ENCODE peak calls at places on chromosomes 7 and 10, in eight cellular contexts. M is breast epithelium, X is sigmoid colon, A is Panc1, L is spleen, U is GM12891, G is HL-60, Q is K562. O is an unnamed sample.

GRCh38 chr10:66799474-66799873 is 126.4 kb upstream of the LRRTM3 start:
- DNase-seq in M (no peak), A (no peak), G (no peak), X (no peak), Q (no peak), L (no peak), U (no peak), O (no peak)

GRCh38 chr10:133379152-133379800 is at the start of gene PAOX:
- DNase-seq in Q (peak), L (peak), M (peak), A (no peak), X (peak), U (peak), G (no peak), O (peak)

GRCh38 chr10:55033061-55033460 is 232.0 kb upstream of the PCDH15 start:
- DNase-seq in M (no peak), L (peak), G (no peak), A (no peak), U (no peak), X (no peak), Q (no peak), O (no peak)

GRCh38 chr7:46133741-46134140 is 212.7 kb upstream of the IGFBP3 start:
- DNase-seq in X (no peak), A (no peak), G (no peak), Q (no peak), M (no peak), L (peak), U (no peak), O (no peak)

GRCh38 chr10:78968960-78969359 is 99.8 kb upstream of the ZMIZ1 start:
- DNase-seq in G (no peak), U (no peak), X (no peak), L (no peak), A (no peak), M (no peak), Q (no peak), O (no peak)

GRCh38 chr7:66427956-66428355 is 200.7 kb upstream of the KCTD7 start:
- DNase-seq in A (no peak), X (no peak), L (no peak), G (no peak), M (no peak), U (no peak), Q (no peak), O (no peak)

GRCh38 chr10:52740913-52741675 is 31.5 kb downstream of the MBL2 start:
- DNase-seq in A (peak), Q (peak), L (no peak), G (no peak), M (no peak), X (no peak), U (no peak), O (peak)

GRCh38 chr10:67788028-67788886 is 49.7 kb downstream of the DNAJC12 start:
- DNase-seq in G (peak), U (no peak), M (no peak), L (peak), X (no peak), A (peak), Q (peak), O (peak)

GRCh38 chr7:128356546-128357365 is 4.7 kb downstream of the PRRT4 start:
- DNase-seq in L (no peak), G (no peak), M (no peak), Q (no peak), A (no peak), U (no peak), X (no peak), O (no peak)

GRCh38 chr7:37982423-37982822 is 62.0 kb downstream of the EPDR1 start:
- DNase-seq in X (no peak), M (no peak), A (no peak), Q (no peak), L (no peak), U (no peak), G (no peak), O (no peak)

GRCh38 chr10:1009071-1009494 is 16.6 kb downstream of the IDI2 start:
- DNase-seq in G (no peak), X (no peak), L (no peak), Q (peak), A (no peak), M (no peak), U (no peak), O (no peak)

GRCh38 chr10:6148251-6148691 is 54.5 kb upstream of the PFKFB3 start:
- DNase-seq in M (no peak), X (no peak), U (no peak), A (no peak), L (peak), G (peak), Q (no peak), O (peak)

GRCh38 chr7:157313645-157314044 is 23.2 kb upstream of the DNAJB6 start:
- DNase-seq in G (no peak), M (no peak), L (no peak), U (no peak), Q (no peak), A (no peak), X (no peak), O (no peak)

GRCh38 chr7:74027683-74028320 is at the start of gene ELN:
- DNase-seq in L (no peak), M (no peak), A (no peak), U (no peak), Q (no peak), G (no peak), X (peak), O (peak)

GRCh38 chr10:71512794-71513379 is 116.2 kb downstream of the CDH23 start:
- DNase-seq in L (no peak), A (no peak), U (no peak), M (peak), Q (no peak), X (no peak), G (no peak), O (no peak)

GRCh38 chr7:56062382-56062781 is 1.7 kb upstream of the SUMF2 start:
- DNase-seq in A (no peak), U (no peak), G (no peak), L (no peak), Q (no peak), M (no peak), X (no peak), O (no peak)

GRCh38 chr10:117241541-117242462 is 888 bp downstream of the SLC18A2 start:
- DNase-seq in L (peak), X (no peak), U (peak), Q (no peak), G (no peak), A (no peak), M (no peak), O (no peak)

GRCh38 chr7:108149908-108150307 is 19.7 kb upstream of the LAMB4 start:
- DNase-seq in X (no peak), U (no peak), L (no peak), Q (no peak), A (no peak), G (no peak), M (no peak), O (no peak)

GRCh38 chr7:4769753-4770152 is 5.7 kb upstream of the AP5Z1 start:
- DNase-seq in M (no peak), U (no peak), Q (no peak), G (no peak), L (no peak), A (no peak), X (no peak), O (no peak)

GRCh38 chr10:110501142-110501937 is 3.6 kb downstream of the DUSP5 start:
- DNase-seq in A (peak), L (peak), M (peak), Q (peak), G (peak), U (no peak), X (peak), O (peak)
- TF ChIP-seq POLR2AphosphoS5 in A (peak), L (peak), M (peak), Q (no peak), G (no peak), U (peak), X (peak), O (peak)

GRCh38 chr10:124743188-124744046 is 761 bp downstream of the FAM53B start:
- DNase-seq in X (peak), L (peak), U (no peak), G (no peak), Q (peak), M (no peak), A (no peak), O (no peak)

GRCh38 chr10:124744047-124744687 is at the start of gene FAM53B:
- DNase-seq in A (no peak), X (peak), U (peak), G (peak), M (peak), L (peak), Q (peak), O (peak)

GRCh38 chr10:124745678-124746077 is 1.5 kb upstream of the FAM53B start:
- DNase-seq in M (no peak), Q (peak), L (no peak), U (no peak), A (peak), X (no peak), G (peak), O (no peak)

GRCh38 chr10:124745257-124745656 is 1.1 kb upstream of the FAM53B start:
- DNase-seq in L (no peak), Q (no peak), M (no peak), X (no peak), U (no peak), G (no peak), A (no peak), O (no peak)

DNA sequence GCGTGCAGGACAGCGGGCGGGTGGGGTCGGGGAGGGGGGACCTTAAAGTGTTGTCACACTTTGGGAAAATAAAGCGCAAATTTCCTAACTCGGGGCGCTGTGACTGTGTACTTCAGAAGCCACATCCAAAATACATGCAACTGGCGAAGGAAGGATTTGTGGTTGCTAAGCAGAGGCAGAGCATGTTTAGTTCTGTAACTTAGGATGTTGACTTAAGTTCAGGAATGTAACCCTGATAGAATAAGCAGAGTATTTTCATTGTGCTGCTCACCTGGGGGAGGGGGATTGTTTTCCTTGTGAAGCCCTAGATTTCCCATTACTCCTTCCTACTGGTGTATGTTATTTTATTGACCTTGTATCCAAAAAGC is 494 bp upstream of the FAM53B start:
- DNase-seq in L (no peak), A (no peak), U (no peak), M (no peak), G (no peak), Q (no peak), X (no peak), O (no peak)
- TF ChIP-seq POLR2AphosphoS5 in L (no peak), A (no peak), U (no peak), M (no peak), G (no peak), Q (no peak), X (no peak), O (peak)

DNA sequence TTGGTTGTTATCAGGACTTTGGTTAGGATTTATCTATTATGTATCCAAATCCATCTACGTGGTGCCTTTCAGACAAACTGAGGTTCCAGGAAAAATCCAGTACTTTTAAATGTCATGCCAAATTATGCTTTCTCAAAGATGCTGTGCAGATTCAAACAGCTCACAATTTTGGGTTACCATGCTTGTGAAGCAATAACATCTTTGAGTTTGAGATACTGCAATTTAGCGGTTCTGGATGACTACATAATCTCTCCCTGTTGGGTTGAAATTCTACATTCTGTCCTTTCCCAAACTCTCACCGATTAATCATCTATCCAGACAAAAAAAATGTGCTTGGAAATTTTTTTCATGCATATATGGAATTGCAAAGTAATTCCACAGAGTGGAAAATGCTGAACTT is 3.5 kb downstream of the RHOBTB1 start:
- DNase-seq in G (no peak), Q (no peak), M (no peak), X (no peak), L (no peak), U (no peak), A (no peak), O (no peak)
- TF ChIP-seq POLR2AphosphoS5 in G (no peak), Q (no peak), M (no peak), X (peak), L (no peak), U (no peak), A (no peak), O (no peak)

GRCh38 chr7:78690174-78690573 is 763.3 kb downstream of the MAGI2 start:
- DNase-seq in X (no peak), Q (no peak), L (no peak), U (no peak), G (no peak), M (no peak), A (no peak), O (no peak)

GRCh38 chr7:78695826-78696225 is 757.6 kb downstream of the MAGI2 start:
- DNase-seq in A (no peak), U (no peak), G (no peak), Q (no peak), L (no peak), M (no peak), X (no peak), O (no peak)

DNA sequence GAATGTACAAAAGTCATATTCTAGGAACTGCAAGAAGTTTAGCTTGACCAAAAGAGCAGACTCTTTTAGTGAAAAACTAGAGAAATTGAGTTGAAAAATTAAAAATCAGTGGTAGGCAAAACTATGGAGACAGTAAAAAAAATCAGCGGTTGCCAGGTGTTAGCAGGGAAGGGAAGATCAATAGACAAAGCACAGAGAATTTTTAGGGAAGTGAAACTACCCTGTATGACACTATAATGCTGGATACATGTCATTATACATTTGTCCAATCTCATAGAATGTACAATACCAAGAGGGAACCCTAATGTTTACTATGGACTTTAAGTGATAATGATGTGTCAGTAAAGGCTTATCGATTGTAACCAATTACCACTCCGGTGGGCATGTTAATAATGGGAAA is 761.9 kb downstream of the MAGI2 start:
- DNase-seq in X (no peak), U (no peak), Q (no peak), L (no peak), M (no peak), A (no peak), G (no peak), O (no peak)
- TF ChIP-seq POLR2AphosphoS5 in X (no peak), U (no peak), Q (no peak), L (no peak), M (no peak), A (no peak), G (no peak), O (no peak)

GRCh38 chr10:119221201-119221600 is 13.8 kb downstream of the GRK5 start:
- DNase-seq in A (no peak), L (no peak), M (no peak), Q (no peak), U (no peak), G (no peak), X (peak), O (no peak)
- TF ChIP-seq POLR2AphosphoS5 in A (no peak), L (no peak), M (no peak), Q (no peak), U (no peak), G (no peak), X (no peak), O (peak)

DNA sequence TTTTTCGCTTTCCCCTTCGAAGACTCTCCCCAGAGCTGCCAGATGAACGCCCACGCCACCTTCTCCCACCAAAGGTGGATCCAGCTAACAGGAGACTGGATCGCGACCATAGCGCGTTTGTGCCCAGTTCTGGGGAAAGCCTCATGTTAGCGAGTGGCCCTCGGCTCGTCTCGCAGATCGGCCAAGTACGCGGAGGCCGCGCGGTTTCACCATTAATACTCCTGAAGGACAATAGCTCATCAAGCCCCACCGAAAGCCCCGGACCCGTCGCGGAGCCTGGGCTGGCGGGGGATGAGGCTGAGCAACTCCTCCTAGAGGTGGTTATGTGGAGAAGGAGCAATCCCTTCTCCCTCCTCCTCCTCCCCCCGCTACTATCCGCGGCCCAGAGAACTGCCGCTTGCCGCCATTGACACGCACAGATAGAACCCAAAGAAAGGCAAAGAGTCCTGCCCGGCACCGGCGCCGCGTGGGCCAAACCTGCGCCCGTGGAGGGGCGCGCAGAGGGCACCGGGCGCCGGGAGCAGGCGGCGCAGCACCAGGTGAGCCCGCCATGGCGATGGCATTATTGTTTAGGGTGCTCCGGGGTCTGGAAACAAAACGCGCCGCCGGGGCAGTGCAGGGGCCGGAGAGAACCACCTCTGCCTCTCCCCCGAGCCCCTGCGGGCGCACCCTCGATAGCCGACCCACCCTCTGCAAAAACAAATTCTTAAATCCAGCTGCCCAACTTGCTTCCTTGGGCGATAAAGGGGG is at the start of gene MACROH2A2:
- DNase-seq in X (peak), U (no peak), M (peak), A (no peak), Q (no peak), L (no peak), G (no peak), O (peak)
- TF ChIP-seq POLR2AphosphoS5 in X (peak), U (no peak), M (no peak), A (no peak), Q (no peak), L (no peak), G (no peak), O (peak)

DNA sequence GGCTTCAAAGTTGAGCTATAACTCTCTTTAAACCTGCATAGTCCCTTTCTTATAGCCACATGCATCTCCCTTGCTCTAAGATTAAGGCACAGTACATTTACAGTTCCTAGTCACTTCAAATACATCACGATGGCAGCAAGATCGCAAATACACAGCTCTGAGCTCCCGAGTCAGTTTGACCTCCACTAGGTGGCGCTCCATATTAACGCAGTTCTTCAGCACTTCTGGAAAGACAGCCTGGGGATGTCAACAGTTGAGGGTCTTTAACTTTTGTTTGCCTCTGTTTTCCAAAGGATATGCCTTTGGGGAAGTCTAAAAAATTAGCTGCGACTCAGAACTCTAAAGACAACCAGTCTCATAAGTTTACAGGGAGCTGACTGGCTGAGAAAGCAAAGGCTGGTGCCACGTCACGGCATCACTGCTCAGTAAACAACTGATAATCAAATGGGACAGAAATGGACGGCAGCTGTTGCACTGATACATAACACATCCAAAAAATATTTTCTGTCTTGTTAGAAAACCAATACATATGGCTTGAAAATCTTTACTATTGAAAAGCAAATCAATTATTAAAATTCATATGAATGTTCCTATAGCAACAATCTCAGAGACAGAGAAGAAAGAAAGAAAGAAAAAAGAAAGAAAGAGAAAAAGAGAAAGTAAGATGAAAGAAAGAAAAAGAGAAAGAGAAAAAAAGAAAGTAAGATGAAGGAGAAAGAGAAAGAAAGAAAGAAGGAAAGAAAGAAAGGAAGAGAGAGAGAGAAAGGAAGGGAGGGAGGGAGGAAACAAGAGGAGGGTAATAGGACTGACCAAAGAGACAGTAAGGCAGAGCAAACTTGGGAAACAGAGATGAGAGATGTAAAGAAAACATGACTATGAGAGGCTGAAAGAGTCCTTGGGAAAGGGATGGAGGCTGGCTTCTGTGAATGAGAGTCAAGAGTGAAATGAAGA is 458.7 kb downstream of the SORCS1 start:
- DNase-seq in X (peak), Q (peak), A (peak), L (no peak), U (peak), M (no peak), G (peak), O (peak)
- TF ChIP-seq POLR2AphosphoS5 in X (no peak), Q (no peak), A (no peak), L (no peak), U (no peak), M (no peak), G (no peak), O (no peak)

GRCh38 chr7:16695621-16696237 is 49.7 kb downstream of the BZW2 start:
- DNase-seq in U (no peak), Q (peak), M (no peak), G (peak), L (no peak), A (peak), X (no peak), O (peak)
- TF ChIP-seq POLR2AphosphoS5 in U (no peak), Q (no peak), M (no peak), G (no peak), L (no peak), A (no peak), X (no peak), O (no peak)

DNA sequence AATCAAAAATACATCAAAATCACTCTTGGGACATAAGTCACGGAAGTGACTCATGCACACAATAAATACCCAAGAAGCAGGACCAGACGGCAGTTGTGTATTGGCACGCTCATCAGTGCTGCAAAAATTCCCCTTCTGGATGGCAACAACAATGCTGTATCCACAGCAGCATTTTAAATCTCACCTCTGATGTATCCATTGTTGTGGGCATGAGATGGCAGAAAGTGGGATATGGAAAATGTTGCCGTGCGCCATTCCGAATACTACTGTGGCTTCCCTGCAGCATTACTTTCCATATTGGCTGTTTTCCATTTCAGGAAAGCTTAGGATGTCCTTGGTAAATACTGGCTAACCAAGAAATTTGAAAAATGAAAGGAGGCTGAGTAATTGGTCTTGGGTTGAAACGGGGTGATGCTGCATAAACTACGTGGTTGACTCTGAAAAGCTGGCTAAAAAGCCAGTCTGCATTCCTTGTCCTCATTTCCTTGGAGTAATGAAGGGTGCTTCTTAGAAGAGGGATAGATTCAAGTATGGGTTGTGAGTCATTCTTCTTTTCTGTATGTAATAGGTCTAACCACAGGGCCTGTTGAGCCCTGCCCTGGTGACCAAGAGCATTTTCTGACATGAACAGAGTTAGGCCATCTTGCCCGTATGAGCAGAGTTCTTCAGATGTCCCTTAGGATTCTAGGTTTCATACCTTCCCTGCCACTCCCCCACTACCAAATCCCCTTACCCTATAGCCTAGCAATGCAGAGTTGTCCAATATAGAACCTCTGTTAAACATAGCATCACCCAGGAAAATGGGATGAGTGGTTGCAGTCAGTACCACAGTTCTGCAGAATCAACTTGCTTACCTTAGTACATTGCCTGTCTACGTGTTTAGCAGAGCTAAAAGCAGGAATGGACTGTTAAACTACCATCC is 36.3 kb upstream of the TOMM7 start:
- DNase-seq in A (no peak), X (no peak), M (no peak), Q (no peak), U (no peak), G (no peak), L (no peak), O (no peak)
- TF ChIP-seq POLR2AphosphoS5 in A (no peak), X (peak), M (no peak), Q (peak), U (peak), G (peak), L (no peak), O (no peak)